ENCODE peak calls at places on chromosome 5, in eight cellular contexts. I, V, W, E, F, G, D and N are unnamed samples.

GRCh38 chr5:68285857-68286611 is 70.5 kb downstream of the PIK3R1 start:
- DNase-seq in W (no peak), F (no peak), V (no peak), G (no peak), E (peak), D (no peak), I (no peak), N (no peak)

GRCh38 chr5:11251242-11251641 is 490.2 kb upstream of the DAP start:
- DNase-seq in F (no peak), D (no peak), E (no peak), V (no peak), I (no peak), G (no peak), W (no peak), N (no peak)

GRCh38 chr5:10652151-10652550 is 88.3 kb downstream of the ANKRD33B start:
- DNase-seq in D (peak), G (peak), V (no peak), I (no peak), W (no peak), F (no peak), E (no peak), N (no peak)

GRCh38 chr5:6328173-6328572 is 50.2 kb downstream of the MED10 start:
- DNase-seq in E (peak), G (no peak), V (no peak), F (no peak), W (no peak), I (no peak), D (no peak), N (peak)

GRCh38 chr5:171122372-171122771 is 186.7 kb upstream of the TLX3 start:
- DNase-seq in V (no peak), F (no peak), I (no peak), G (no peak), D (no peak), W (no peak), E (no peak), N (no peak)

GRCh38 chr5:9502435-9502834 is 43.4 kb downstream of the SEMA5A start:
- DNase-seq in G (peak), E (no peak), D (no peak), W (no peak), F (no peak), V (no peak), I (no peak), N (no peak)

GRCh38 chr5:63820557-63820956 is 141.7 kb downstream of the HTR1A start:
- DNase-seq in F (no peak), D (no peak), W (no peak), G (no peak), V (no peak), E (no peak), I (no peak), N (no peak)

GRCh38 chr5:180332051-180332517 is 21.1 kb downstream of the GFPT2 start:
- DNase-seq in G (no peak), W (no peak), E (peak), I (no peak), F (no peak), D (peak), V (no peak), N (peak)

GRCh38 chr5:57887851-57888621 is 405.4 kb upstream of the ACTBL2 start:
- DNase-seq in E (peak), D (no peak), G (no peak), I (no peak), V (peak), F (peak), W (no peak), N (peak)

GRCh38 chr5:177128551-177128976 is 5.0 kb upstream of the NSD1 start:
- DNase-seq in E (no peak), D (peak), W (peak), F (no peak), I (no peak), V (no peak), G (no peak), N (no peak)

GRCh38 chr5:79119486-79119885 is 7.9 kb downstream of the BHMT start:
- DNase-seq in V (no peak), I (no peak), F (no peak), W (no peak), G (no peak), D (no peak), E (no peak), N (no peak)

GRCh38 chr5:171419663-171420428 is 399 bp downstream of the FGF18 start:
- DNase-seq in E (peak), W (no peak), I (no peak), G (peak), D (no peak), V (peak), F (peak), N (no peak)

GRCh38 chr5:72356361-72356760 is 36.2 kb downstream of the PTCD2 start:
- DNase-seq in G (no peak), F (no peak), E (no peak), D (no peak), W (no peak), I (no peak), V (no peak), N (no peak)

GRCh38 chr5:88881566-88881965 is 1.4 kb downstream of the MEF2C start:
- DNase-seq in G (no peak), W (no peak), I (no peak), E (no peak), F (no peak), V (no peak), D (no peak), N (no peak)

GRCh38 chr5:31470608-31471007 is 61.3 kb downstream of the DROSHA start:
- DNase-seq in D (peak), W (no peak), F (peak), G (peak), E (no peak), V (peak), I (no peak), N (peak)

GRCh38 chr5:139177809-139178581 is 20.2 kb downstream of the SIL1 start:
- DNase-seq in F (no peak), D (peak), G (no peak), V (peak), W (no peak), I (peak), E (no peak), N (no peak)

GRCh38 chr5:113195726-113196125 is 219.1 kb downstream of the DCP2 start:
- DNase-seq in E (no peak), G (no peak), D (no peak), V (no peak), W (no peak), I (no peak), F (no peak), N (no peak)

GRCh38 chr5:78573318-78573717 is 75.3 kb downstream of the LHFPL2 start:
- DNase-seq in D (no peak), I (peak), G (no peak), V (no peak), F (no peak), W (no peak), E (no peak), N (no peak)

GRCh38 chr5:180602481-180603075 is 11.3 kb upstream of the SCGB3A1 start:
- DNase-seq in F (no peak), G (peak), E (no peak), D (peak), V (no peak), I (no peak), W (peak), N (no peak)

GRCh38 chr5:64592942-64593341 is 87.1 kb downstream of the RGS7BP start:
- DNase-seq in F (no peak), I (no peak), E (no peak), G (no peak), W (no peak), D (no peak), V (no peak), N (no peak)

GRCh38 chr5:169637085-169637855 is at the start of gene DOCK2:
- DNase-seq in V (peak), W (no peak), F (no peak), I (no peak), D (peak), E (no peak), G (peak), N (no peak)

GRCh38 chr5:154129868-154130267 is 60.7 kb upstream of the GALNT10 start:
- DNase-seq in I (no peak), V (no peak), D (no peak), F (no peak), W (no peak), G (no peak), E (no peak), N (no peak)

GRCh38 chr5:10250804-10251276 is 760 bp downstream of the CCT5 start:
- DNase-seq in E (no peak), D (no peak), F (no peak), V (no peak), I (no peak), W (no peak), G (no peak), N (no peak)

GRCh38 chr5:149405550-149406202 is 26.6 kb upstream of the IL17B start:
- DNase-seq in E (no peak), I (no peak), W (no peak), V (no peak), F (no peak), D (peak), G (no peak), N (no peak)

GRCh38 chr5:71621268-71621667 is 34.1 kb downstream of the MCCC2 start:
- DNase-seq in V (no peak), W (no peak), D (no peak), I (no peak), E (no peak), F (no peak), G (no peak), N (no peak)

GRCh38 chr5:179908528-179908927 is 831 bp upstream of the TBC1D9B start:
- DNase-seq in I (no peak), V (no peak), D (no peak), G (no peak), F (peak), E (no peak), W (no peak), N (no peak)

GRCh38 chr5:2889946-2890475 is 138.5 kb upstream of the IRX2 start:
- DNase-seq in D (no peak), E (no peak), V (no peak), F (no peak), G (peak), W (no peak), I (no peak), N (no peak)

GRCh38 chr5:15690611-15691010 is 190.6 kb downstream of the FBXL7 start:
- DNase-seq in I (no peak), W (no peak), E (no peak), G (no peak), F (no peak), D (no peak), V (no peak), N (no peak)

GRCh38 chr5:7418276-7418675 is 22.3 kb downstream of the ADCY2 start:
- DNase-seq in W (no peak), I (no peak), F (no peak), D (no peak), V (no peak), G (no peak), E (no peak), N (no peak)

GRCh38 chr5:115656404-115656803 is 30.6 kb upstream of the TMED7 start:
- DNase-seq in E (no peak), W (no peak), I (no peak), D (no peak), F (no peak), V (no peak), G (no peak), N (no peak)

GRCh38 chr5:108122701-108123100 is 259.2 kb downstream of the FBXL17 start:
- DNase-seq in V (no peak), E (no peak), I (no peak), G (no peak), D (no peak), W (no peak), F (no peak), N (no peak)

GRCh38 chr5:142296914-142297417 is 27.9 kb downstream of the SPRY4 start:
- DNase-seq in I (no peak), G (no peak), E (no peak), F (no peak), W (no peak), V (no peak), D (no peak), N (no peak)

GRCh38 chr5:141695627-141696180 is 13.7 kb upstream of the ARAP3 start:
- DNase-seq in E (no peak), G (no peak), D (no peak), W (no peak), V (peak), F (no peak), I (no peak), N (no peak)

GRCh38 chr5:68544656-68545565 is 329.4 kb downstream of the PIK3R1 start:
- DNase-seq in E (peak), I (no peak), W (no peak), D (no peak), V (no peak), G (no peak), F (no peak), N (no peak)

GRCh38 chr5:10499776-10500175 is 58.1 kb downstream of the ROPN1L start:
- DNase-seq in F (no peak), G (no peak), W (no peak), I (no peak), D (no peak), E (no peak), V (no peak), N (no peak)

GRCh38 chr5:102971693-102972293 is 148.1 kb downstream of the GIN1 start:
- DNase-seq in G (no peak), W (no peak), I (no peak), F (no peak), V (no peak), D (no peak), E (peak), N (peak)

GRCh38 chr5:132766020-132766805 is 10.8 kb downstream of the SEPTIN8 start:
- DNase-seq in W (no peak), D (no peak), I (no peak), G (peak), E (no peak), V (peak), F (no peak), N (no peak)
- TF ChIP-seq POLR2A in W (no peak), D (no peak), I (no peak), G (no peak), E (no peak), V (no peak), F (no peak), N (no peak)

DNA sequence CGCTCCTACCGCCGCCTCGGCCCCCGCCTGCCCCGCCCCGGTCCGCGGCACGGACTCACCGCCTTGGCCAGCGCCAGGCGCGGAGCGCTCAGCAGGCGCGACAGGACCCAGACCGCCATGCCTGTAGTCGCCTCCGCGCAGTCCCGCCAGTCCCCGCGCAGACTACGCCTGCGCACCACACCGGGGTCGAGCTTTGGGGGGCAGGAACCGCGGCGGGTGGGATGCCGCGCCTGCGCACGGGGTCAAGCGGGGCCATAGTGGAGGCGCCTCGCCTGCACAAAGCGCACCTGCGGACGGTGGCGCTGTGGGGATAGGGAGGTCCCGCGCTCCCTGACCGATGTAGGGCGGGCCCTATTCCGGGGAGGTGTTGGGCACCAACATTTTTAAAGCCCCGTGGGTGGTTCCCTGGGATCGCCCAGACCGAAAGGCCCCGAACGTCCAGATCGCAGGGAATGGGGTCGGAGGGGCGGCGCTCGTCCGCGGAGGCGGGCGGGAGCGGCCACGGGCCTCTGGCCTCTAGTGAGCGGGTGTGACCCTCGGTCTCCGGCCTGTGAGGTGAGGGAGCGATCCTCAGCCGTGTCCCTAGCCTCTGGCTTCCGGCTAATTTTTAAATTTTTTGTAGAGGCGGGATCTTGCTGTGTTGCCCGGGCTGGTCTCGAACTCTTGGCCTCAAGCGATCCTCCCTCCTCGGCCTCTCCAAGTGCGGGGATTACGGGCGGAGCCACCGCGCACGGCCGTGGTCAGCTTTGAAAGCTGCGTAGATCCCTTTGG is 70.8 kb upstream of the LPCAT1 start:
- DNase-seq in F (peak), V (peak), W (peak), I (peak), G (peak), E (peak), D (peak), N (no peak)
- TF ChIP-seq POLR2A in F (no peak), V (no peak), W (no peak), I (peak), G (no peak), E (peak), D (no peak), N (no peak)

DNA sequence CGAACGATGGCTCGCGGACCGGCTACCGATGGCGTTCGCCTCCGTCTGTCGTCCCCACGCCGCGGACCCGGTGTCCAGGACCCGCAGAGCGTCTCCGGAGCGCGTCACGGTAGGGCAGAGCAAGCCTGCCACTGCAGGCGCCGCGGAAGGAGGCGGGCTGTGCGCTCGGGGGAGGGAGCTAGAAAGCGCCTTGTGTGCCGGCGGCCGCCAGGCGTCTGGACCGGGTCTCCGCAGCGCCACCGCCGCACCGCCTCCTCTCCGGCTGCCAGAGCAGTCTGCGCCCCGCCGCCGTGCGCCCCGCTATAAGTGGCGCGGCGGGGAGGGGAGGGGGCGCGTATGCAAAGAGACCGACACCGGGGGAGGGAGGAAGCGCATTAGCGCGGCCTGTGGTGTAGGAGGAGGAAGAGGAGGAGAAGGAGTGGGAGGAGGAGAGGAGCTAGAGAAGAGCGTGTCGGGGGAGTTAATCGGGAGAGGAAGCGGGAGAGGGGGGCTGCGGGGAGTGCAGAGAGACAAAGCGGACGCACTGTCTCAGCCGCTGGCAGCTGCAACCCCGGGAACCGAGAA is at the start of gene ENC1:
- DNase-seq in D (peak), I (no peak), E (peak), W (peak), V (peak), F (peak), G (peak), N (peak)
- TF ChIP-seq POLR2A in D (peak), I (peak), E (peak), W (peak), V (peak), F (peak), G (no peak), N (peak)

GRCh38 chr5:150500328-150500841 is 7.5 kb upstream of the NDST1 start:
- DNase-seq in I (no peak), F (no peak), W (no peak), G (no peak), V (peak), D (no peak), E (no peak), N (no peak)
- TF ChIP-seq POLR2A in I (no peak), F (no peak), W (no peak), G (no peak), V (no peak), D (no peak), E (no peak), N (no peak)

GRCh38 chr5:94618493-94619328 is at the start of the genes KIAA0825 and SLF1:
- DNase-seq in G (peak), I (peak), D (peak), F (peak), E (peak), W (peak), V (peak), N (peak)
- TF ChIP-seq POLR2A in G (no peak), I (peak), D (no peak), F (no peak), E (peak), W (no peak), V (peak), N (peak)

GRCh38 chr5:34007675-34008600 is at the start of gene AMACR:
- DNase-seq in E (peak), V (peak), W (peak), G (peak), D (peak), F (peak), I (peak), N (peak)
- TF ChIP-seq POLR2A in E (peak), V (peak), W (peak), G (no peak), D (peak), F (peak), I (peak), N (peak)

GRCh38 chr5:166086568-166086967 is 2204.9 kb upstream of the WWC1 start:
- DNase-seq in W (no peak), D (no peak), E (no peak), I (no peak), F (no peak), G (no peak), V (no peak), N (no peak)
- TF ChIP-seq POLR2A in W (no peak), D (no peak), E (no peak), I (no peak), F (no peak), G (no peak), V (no peak), N (no peak)

GRCh38 chr5:150758534-150759333 is at the start of gene DCTN4:
- DNase-seq in W (peak), D (peak), G (peak), F (peak), I (peak), E (peak), V (peak), N (peak)
- TF ChIP-seq POLR2A in W (peak), D (peak), G (no peak), F (peak), I (peak), E (peak), V (peak), N (peak)